ENCODE peak calls at places on chromosome 17, in ten cellular contexts. V, B, H, D, G, O, M, E, W and F are unnamed samples.
A peak's percentile ranks its signal among the peaks of the same experiment; 100 is the strongest.

GRCh38 chr17:32876414-32877163 is at the start of gene MYO1D:
- DNase-seq in W (peak; percentile 61), O (no peak), G (peak; percentile 46), M (peak; percentile 46), B (peak; percentile 57), H (peak; percentile 44), E (peak; percentile 74), D (no peak), V (peak; percentile 6), F (no peak)

GRCh38 chr17:48554412-48555090 is 9.6 kb upstream of the HOXB2 start:
- DNase-seq in M (no peak), W (peak; percentile 65), V (no peak), D (no peak), G (no peak), H (no peak), B (no peak), O (peak; percentile 56), E (peak; percentile 71), F (no peak)

GRCh38 chr17:7961436-7961835 is 29.4 kb downstream of the CNTROB start:
- DNase-seq in O (no peak), W (no peak), E (peak; percentile 3), D (no peak), B (no peak), M (no peak), H (no peak), G (no peak), V (no peak), F (no peak)

GRCh38 chr17:37791434-37791833 is 46.6 kb upstream of the HNF1B start:
- DNase-seq in D (no peak), G (no peak), H (peak; percentile 23), M (no peak), V (peak; percentile 17), B (no peak), O (peak; percentile 41), E (no peak), W (no peak), F (no peak)

GRCh38 chr17:50603340-50603739 is 31.3 kb upstream of the ABCC3 start:
- DNase-seq in W (peak; percentile 59), O (no peak), B (no peak), V (peak; percentile 45), G (no peak), H (no peak), D (no peak), M (peak; percentile 45), E (no peak), F (peak; percentile 91)

GRCh38 chr17:62724398-62725146 is 83.5 kb downstream of the MARCHF10 start:
- DNase-seq in G (no peak), B (peak; percentile 33), V (no peak), O (no peak), E (peak; percentile 12), H (peak; percentile 64), D (no peak), M (no peak), W (no peak), F (no peak)

GRCh38 chr17:57663326-57664070 is 81.6 kb downstream of the CCDC182 start:
- DNase-seq in W (no peak), G (no peak), V (no peak), O (no peak), E (peak; percentile 27), D (no peak), H (no peak), B (no peak), M (no peak), F (no peak)

GRCh38 chr17:40872416-40872815 is 5.4 kb upstream of the KRT12 start:
- DNase-seq in B (no peak), D (no peak), H (no peak), G (no peak), M (no peak), E (no peak), O (no peak), V (no peak), W (no peak), F (no peak)

GRCh38 chr17:55969577-55969976 is 183.7 kb upstream of the ANKFN1 start:
- DNase-seq in H (no peak), W (no peak), B (no peak), O (no peak), E (no peak), D (no peak), G (no peak), M (no peak), V (no peak), F (no peak)

GRCh38 chr17:73401911-73402310 is 90.1 kb upstream of the CDC42EP4 start:
- DNase-seq in W (no peak), B (no peak), H (no peak), V (peak; percentile 81), G (no peak), D (no peak), O (peak; percentile 2), M (no peak), E (no peak), F (no peak)

GRCh38 chr17:48545539-48545938 is 630 bp upstream of the HOXB2 start:
- DNase-seq in V (no peak), B (no peak), D (no peak), O (no peak), M (no peak), G (no peak), H (no peak), E (peak; percentile 19), W (no peak), F (no peak)